ENCODE peak calls at places on chromosomes 1 and 21, in eight cellular contexts. G is B cell, R is H9, Z is HFF-Myc, W is dermis microvascular lymphatic vessel endothelial cell, S is suprapubic skin, C is GM06990, N is fibroblast of gingiva. U is an unnamed sample.

GRCh38 chr1:154344977-154345837 is 19.9 kb downstream of the ATP8B2 start:
- DNase-seq in Z (no peak), N (peak; percentile 40), W (peak; percentile 51), R (peak; percentile 80), S (no peak), C (no peak), G (peak; percentile 41), U (peak; percentile 82)

GRCh38 chr1:39104158-39105060 is 78.3 kb downstream of the NDUFS5 start:
- DNase-seq in N (no peak), R (peak; percentile 54), Z (no peak), S (no peak), C (no peak), G (no peak), W (peak; percentile 40), U (peak; percentile 79)

GRCh38 chr1:92877792-92878191 is 46.0 kb downstream of the RPL5 start:
- DNase-seq in S (no peak), G (no peak), R (no peak), N (peak; percentile 53), W (no peak), C (no peak), Z (no peak), U (no peak)

GRCh38 chr1:22105611-22106207 is 37.2 kb downstream of the WNT4 start:
- DNase-seq in S (no peak), R (no peak), W (peak; percentile 71), C (no peak), Z (no peak), G (peak; percentile 49), N (peak; percentile 48), U (peak; percentile 69)

GRCh38 chr1:7299329-7299799 is 471.7 kb upstream of the VAMP3 start:
- DNase-seq in W (peak; percentile 81), Z (peak; percentile 90), C (no peak), R (no peak), N (peak; percentile 94), G (no peak), S (no peak), U (peak; percentile 55)

GRCh38 chr1:24321712-24322635 is 2.8 kb downstream of the GRHL3 start:
- DNase-seq in N (peak; percentile 54), W (peak; percentile 20), R (peak; percentile 59), Z (peak; percentile 63), S (peak; percentile 77), G (peak; percentile 82), C (peak; percentile 80), U (peak; percentile 79)

GRCh38 chr1:244897476-244898254 is 33.3 kb upstream of the HNRNPU start:
- DNase-seq in N (no peak), C (no peak), W (no peak), Z (no peak), G (no peak), S (no peak), R (no peak), U (no peak)

GRCh38 chr1:99180343-99180808 is 83.9 kb upstream of the PLPPR4 start:
- DNase-seq in G (peak; percentile 8), S (peak; percentile 77), C (peak; percentile 12), N (peak; percentile 60), W (peak; percentile 78), Z (peak; percentile 68), R (peak; percentile 71), U (peak; percentile 80)

GRCh38 chr1:3341236-3341994 is 113.0 kb upstream of the ARHGEF16 start:
- DNase-seq in G (no peak), N (no peak), R (no peak), W (no peak), S (no peak), C (no peak), Z (no peak), U (no peak)

GRCh38 chr1:205351984-205352713 is 4.6 kb downstream of the KLHDC8A start:
- DNase-seq in Z (no peak), N (no peak), R (peak; percentile 70), C (no peak), W (no peak), S (no peak), G (no peak), U (peak; percentile 66)

GRCh38 chr1:26832249-26832960 is 5.9 kb downstream of the ZDHHC18 start:
- DNase-seq in R (no peak), S (no peak), Z (no peak), W (no peak), C (no peak), G (no peak), N (no peak), U (no peak)

GRCh38 chr1:197140123-197140522 is 6.3 kb downstream of the ASPM start:
- DNase-seq in C (no peak), G (no peak), N (peak; percentile 55), R (no peak), S (no peak), W (no peak), Z (no peak), U (no peak)

GRCh38 chr1:164630626-164631396 is 71.8 kb downstream of the PBX1 start:
- DNase-seq in Z (no peak), S (no peak), G (no peak), N (peak; percentile 17), C (no peak), R (no peak), W (no peak), U (no peak)

GRCh38 chr1:86421601-86422280 is 2.2 kb upstream of the CLCA2 start:
- DNase-seq in N (no peak), G (no peak), C (no peak), S (no peak), R (no peak), W (peak; percentile 26), Z (no peak), U (no peak)

GRCh38 chr1:85576256-85576641 is 4.3 kb upstream of the CCN1 start:
- DNase-seq in W (no peak), C (no peak), R (peak; percentile 38), G (no peak), S (no peak), N (no peak), Z (peak; percentile 59), U (no peak)

GRCh38 chr1:12434686-12435085 is 183.3 kb downstream of the DHRS3 start:
- DNase-seq in Z (no peak), C (no peak), N (no peak), W (peak; percentile 94), S (no peak), R (no peak), G (no peak), U (no peak)

GRCh38 chr21:45598109-45598508 is 45.4 kb upstream of the PCBP3 start:
- DNase-seq in W (no peak), S (no peak), Z (no peak), G (no peak), R (no peak), C (no peak), N (no peak), U (no peak)

GRCh38 chr1:223087231-223087990 is 55.6 kb downstream of the TLR5 start:
- DNase-seq in N (peak; percentile 32), W (no peak), C (no peak), Z (no peak), S (no peak), G (no peak), R (no peak), U (no peak)

GRCh38 chr21:31604591-31605190 is 54.8 kb upstream of the SOD1 start:
- DNase-seq in G (peak; percentile 58), W (peak; percentile 75), S (no peak), C (no peak), N (peak; percentile 47), Z (peak; percentile 20), R (peak; percentile 61), U (peak; percentile 87)

GRCh38 chr1:229186373-229187056 is 84.4 kb upstream of the RAB4A start:
- DNase-seq in W (no peak), G (no peak), N (no peak), Z (no peak), R (no peak), C (no peak), S (no peak), U (no peak)

GRCh38 chr1:177847843-177848242 is 122.0 kb downstream of the SEC16B start:
- DNase-seq in C (no peak), Z (no peak), N (no peak), G (no peak), W (no peak), R (no peak), S (no peak), U (no peak)

GRCh38 chr1:154104433-154105082 is 50.3 kb downstream of the NUP210L start:
- DNase-seq in G (no peak), Z (no peak), R (peak; percentile 51), W (no peak), N (no peak), S (no peak), C (no peak), U (peak; percentile 20)

GRCh38 chr1:76068953-76069561 is 5.5 kb upstream of the ST6GALNAC3 start:
- DNase-seq in G (no peak), S (no peak), C (no peak), N (peak; percentile 52), Z (no peak), W (peak; percentile 68), R (no peak), U (no peak)

GRCh38 chr1:114152211-114153050 is 1.2 kb downstream of the SYT6 start:
- DNase-seq in R (no peak), S (no peak), W (peak; percentile 26), N (peak; percentile 28), G (peak; percentile 32), Z (no peak), C (no peak), U (peak; percentile 75)

GRCh38 chr1:1971017-1971416 is 32.6 kb downstream of the CFAP74 start:
- DNase-seq in Z (no peak), S (no peak), C (no peak), G (no peak), W (no peak), N (no peak), R (no peak), U (no peak)

GRCh38 chr1:40057310-40058030 is 16.9 kb downstream of the CAP1 start:
- DNase-seq in G (no peak), Z (no peak), C (no peak), W (peak; percentile 35), R (no peak), N (no peak), S (no peak), U (no peak)

GRCh38 chr1:14390816-14391215 is 207.7 kb upstream of the KAZN start:
- DNase-seq in C (no peak), N (no peak), W (no peak), S (no peak), G (no peak), R (no peak), Z (no peak), U (no peak)

GRCh38 chr1:8116892-8117262 is 90.8 kb upstream of the ERRFI1 start:
- DNase-seq in G (no peak), Z (no peak), N (peak; percentile 96), R (no peak), S (no peak), C (no peak), W (peak; percentile 88), U (no peak)

GRCh38 chr1:86965012-86965826 is 50.8 kb downstream of the HS2ST1 start:
- DNase-seq in W (peak; percentile 53), N (peak; percentile 34), Z (no peak), G (peak; percentile 38), R (no peak), S (no peak), C (no peak), U (peak; percentile 24)

GRCh38 chr1:112743174-112744018 is 28.3 kb upstream of the PPM1J start:
- DNase-seq in G (no peak), R (peak; percentile 65), Z (no peak), W (no peak), C (no peak), N (no peak), S (no peak), U (peak; percentile 41)

GRCh38 chr1:161307230-161307768 is 2.5 kb downstream of the MPZ start:
- DNase-seq in N (peak; percentile 70), W (peak; percentile 49), G (peak; percentile 46), S (no peak), C (peak; percentile 32), R (no peak), Z (peak; percentile 20), U (no peak)